ENCODE peak calls at places on chromosomes 12 and 14, in four cellular contexts. Y is thoracic aorta, P is brain microvascular endothelial cell, U is transverse colon. W is an unnamed sample.

GRCh38 chr12:112368856-112369255 is 13.4 kb downstream of the HECTD4 start:
- DNase-seq in Y (no peak), P (no peak), U (no peak), W (no peak)

GRCh38 chr12:118061011-118061875 is at the start of gene WSB2:
- DNase-seq in Y (peak; percentile 54), P (peak; percentile 48), U (peak; percentile 75), W (peak; percentile 64)

GRCh38 chr14:36511981-36512584 is 7.9 kb downstream of the NKX2-1 start:
- DNase-seq in Y (no peak), P (no peak), U (no peak), W (no peak)

GRCh38 chr12:128259556-128260070 is 7.4 kb upstream of the TMEM132C start:
- DNase-seq in Y (no peak), P (peak; percentile 11), U (no peak), W (peak; percentile 2)

GRCh38 chr12:127599441-127599840 is 667.5 kb upstream of the TMEM132C start:
- DNase-seq in Y (no peak), P (no peak), U (no peak), W (no peak)

GRCh38 chr14:34361504-34362011 is 100.5 kb downstream of the SPTSSA start:
- DNase-seq in Y (no peak), P (no peak), U (no peak), W (no peak)

GRCh38 chr12:47900480-47901129 is 4.2 kb downstream of the VDR start:
- DNase-seq in Y (no peak), P (no peak), U (peak; percentile 65), W (no peak)

GRCh38 chr14:61710853-61711817 is 15.8 kb downstream of the HIF1A start:
- DNase-seq in Y (no peak), P (no peak), U (no peak), W (peak; percentile 64)

GRCh38 chr12:6457220-6457945 is 5.5 kb downstream of the TAPBPL start:
- DNase-seq in Y (no peak), P (no peak), U (no peak), W (no peak)

GRCh38 chr12:24909667-24910066 is 39.2 kb downstream of the BCAT1 start:
- DNase-seq in Y (peak; percentile 47), P (peak; percentile 97), U (peak; percentile 23), W (peak; percentile 86)

GRCh38 chr12:27014859-27015729 is 910 bp upstream of the TM7SF3 start:
- DNase-seq in Y (no peak), P (no peak), U (no peak), W (no peak)

GRCh38 chr12:16385779-16386646 is 38.6 kb downstream of the MGST1 start:
- DNase-seq in Y (no peak), P (peak; percentile 51), U (peak; percentile 23), W (peak; percentile 50)

GRCh38 chr12:99985631-99986030 is 895 bp upstream of the ANKS1B start:
- DNase-seq in Y (no peak), P (no peak), U (no peak), W (no peak)

GRCh38 chr12:114092981-114093380 is 126.9 kb upstream of the RBM19 start:
- DNase-seq in Y (no peak), P (no peak), U (no peak), W (no peak)

GRCh38 chr14:90518941-90519256 is 122.1 kb downstream of the CALM1 start:
- DNase-seq in Y (no peak), P (no peak), U (peak; percentile 54), W (peak; percentile 44)

GRCh38 chr14:78143489-78144145 is 26.6 kb upstream of the NRXN3 start:
- DNase-seq in Y (no peak), P (no peak), U (no peak), W (no peak)

GRCh38 chr14:102849522-102850379 is 72.5 kb downstream of the TRAF3 start:
- DNase-seq in Y (no peak), P (no peak), U (peak; percentile 63), W (peak; percentile 71)

GRCh38 chr14:89600950-89601826 is 184.2 kb upstream of the FOXN3 start:
- DNase-seq in Y (no peak), P (no peak), U (no peak), W (peak; percentile 27)

GRCh38 chr12:104590002-104590401 is 133.3 kb downstream of the CHST11 start:
- DNase-seq in Y (no peak), P (no peak), U (no peak), W (no peak)

GRCh38 chr14:91454155-91454554 is 36.5 kb upstream of the CCDC88C start:
- DNase-seq in Y (no peak), P (no peak), U (no peak), W (no peak)

GRCh38 chr12:103580026-103580425 is 7.0 kb upstream of the STAB2 start:
- DNase-seq in Y (no peak), P (no peak), U (no peak), W (peak; percentile 87)

GRCh38 chr12:32106153-32106516 is 512 bp upstream of the BICD1 start:
- DNase-seq in Y (no peak), P (no peak), U (no peak), W (no peak)

GRCh38 chr12:64102339-64102738 is 119.8 kb downstream of the KICS2 start:
- DNase-seq in Y (no peak), P (no peak), U (no peak), W (no peak)

GRCh38 chr14:57501039-57501557 is 7.4 kb upstream of the CCDC198 start:
- DNase-seq in Y (no peak), P (no peak), U (no peak), W (no peak)

GRCh38 chr14:99689266-99690236 is 5.5 kb downstream of the CYP46A1 start:
- DNase-seq in Y (no peak), P (no peak), U (no peak), W (no peak)

GRCh38 chr14:95260537-95261440 is 58.9 kb downstream of the CLMN start:
- DNase-seq in Y (no peak), P (peak; percentile 85), U (no peak), W (peak; percentile 80)

GRCh38 chr14:34078117-34078743 is 127.4 kb upstream of the EGLN3 start:
- DNase-seq in Y (no peak), P (peak; percentile 36), U (no peak), W (no peak)

GRCh38 chr14:34981743-34982420 is 910 bp upstream of the SRP54 start:
- DNase-seq in Y (no peak), P (peak; percentile 35), U (peak; percentile 35), W (no peak)

GRCh38 chr12:106288510-106289195 is 13.9 kb upstream of the TCP11L2 start:
- DNase-seq in Y (no peak), P (peak; percentile 89), U (no peak), W (peak; percentile 69)

GRCh38 chr14:102805454-102805891 is 28.2 kb downstream of the TRAF3 start:
- DNase-seq in Y (no peak), P (peak; percentile 71), U (peak; percentile 46), W (no peak)

GRCh38 chr12:124774462-124775167 is 89.0 kb downstream of the SCARB1 start:
- DNase-seq in Y (peak; percentile 31), P (peak; percentile 97), U (peak; percentile 48), W (no peak)

GRCh38 chr12:126262829-126263228 is 1197.6 kb downstream of the AACS start:
- DNase-seq in Y (no peak), P (no peak), U (no peak), W (no peak)

GRCh38 chr12:4526923-4527546 is 11.7 kb upstream of the RAD51AP1 start:
- DNase-seq in Y (no peak), P (no peak), U (no peak), W (peak; percentile 20)

GRCh38 chr12:121059031-121059898 is 20.2 kb upstream of the OASL start:
- DNase-seq in Y (no peak), P (no peak), U (no peak), W (no peak)

GRCh38 chr12:90936230-90937005 is 18.6 kb downstream of the CCER1 start:
- DNase-seq in Y (no peak), P (no peak), U (no peak), W (no peak)

GRCh38 chr14:79573486-79573885 is 637.8 kb downstream of the DIO2 start:
- DNase-seq in Y (no peak), P (peak; percentile 91), U (no peak), W (no peak)
- TF ChIP-seq CTCF in Y (no peak), P (peak; percentile 8), U (no peak), W (no peak)

GRCh38 chr12:77204055-77204454 is 138.7 kb upstream of the E2F7 start:
- DNase-seq in Y (no peak), P (peak; percentile 18), U (no peak), W (peak; percentile 12)
- TF ChIP-seq CTCF in Y (no peak), P (peak; percentile 47), U (no peak), W (peak; percentile 21)

GRCh38 chr12:7905071-7905470 is 30.9 kb downstream of the SLC2A3 start:
- DNase-seq in Y (no peak), P (no peak), U (no peak), W (peak; percentile 82)

GRCh38 chr12:7907009-7907408 is 29.0 kb downstream of the SLC2A3 start:
- DNase-seq in Y (no peak), P (peak; percentile 85), U (peak; percentile 33), W (peak; percentile 75)
- TF ChIP-seq CTCF in Y (no peak), P (peak; percentile 70), U (peak; percentile 36), W (peak; percentile 45)

DNA sequence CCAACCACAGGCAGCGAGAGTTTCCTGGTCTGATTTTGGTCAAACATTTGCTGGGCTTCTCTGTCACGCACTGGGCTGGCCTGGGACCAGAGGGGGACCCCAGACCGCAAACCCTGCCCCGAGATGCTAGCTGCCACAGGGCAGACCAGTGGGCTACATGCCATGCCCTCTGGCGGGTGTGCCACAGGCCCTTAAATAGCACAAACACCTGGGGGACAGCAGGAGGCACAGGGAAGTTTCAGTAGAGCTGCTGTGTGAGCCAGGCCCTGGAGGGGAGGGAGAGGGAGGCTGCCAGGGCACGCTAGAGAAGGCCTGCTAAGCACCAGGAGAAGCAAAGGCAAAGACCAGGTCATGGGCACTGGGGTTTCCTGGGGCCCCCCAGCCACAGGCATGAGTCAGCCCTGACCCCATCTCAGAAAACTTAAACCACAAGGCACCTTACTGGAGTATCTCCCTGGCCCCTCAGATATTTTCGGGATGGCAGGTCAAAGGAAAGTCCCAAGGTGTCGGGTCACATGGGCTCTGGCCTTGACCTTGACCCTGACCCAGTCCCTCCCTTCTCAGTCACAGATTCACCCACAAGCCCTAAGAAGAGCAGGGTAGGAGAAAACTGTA is 29.2 kb downstream of the ITPK1 start:
- DNase-seq in Y (no peak), P (no peak), U (no peak), W (no peak)
- TF ChIP-seq CTCF in Y (no peak), P (no peak), U (no peak), W (no peak)

GRCh38 chr14:59419383-59419782 is 45.8 kb downstream of the GPR135 start:
- DNase-seq in Y (no peak), P (no peak), U (no peak), W (no peak)

GRCh38 chr14:59417301-59417700 is 47.9 kb downstream of the GPR135 start:
- DNase-seq in Y (no peak), P (no peak), U (no peak), W (no peak)

GRCh38 chr14:59424707-59425106 is 40.5 kb downstream of the GPR135 start:
- DNase-seq in Y (no peak), P (no peak), U (no peak), W (no peak)

GRCh38 chr14:59425322-59425945 is 39.7 kb downstream of the GPR135 start:
- DNase-seq in Y (no peak), P (no peak), U (no peak), W (no peak)

GRCh38 chr14:59422069-59422881 is 42.9 kb downstream of the GPR135 start:
- DNase-seq in Y (no peak), P (no peak), U (no peak), W (peak; percentile 29)
- TF ChIP-seq CTCF in Y (no peak), P (peak; percentile 41), U (no peak), W (peak; percentile 4)

W was measured in endothelial cell of umbilical vein.